ENCODE peak calls at places on chromosomes 1 and 21, in five cellular contexts. Z is fibroblast of lung, U is A549, M is sigmoid colon, G is AG04450. R is an unnamed sample.

GRCh38 chr1:14597343-14598006 is 1.0 kb upstream of the KAZN start:
- DNase-seq in U (no peak), G (no peak), M (no peak), Z (no peak), R (no peak)

GRCh38 chr1:244969355-244970235 is 105.3 kb upstream of the HNRNPU start:
- DNase-seq in U (peak; percentile 91), G (peak; percentile 29), M (peak; percentile 91), Z (peak; percentile 93), R (peak; percentile 26)

GRCh38 chr1:16155537-16156410 is at the start of gene EPHA2:
- DNase-seq in U (peak; percentile 91), Z (peak; percentile 83), M (peak; percentile 93), G (peak; percentile 55), R (no peak)

GRCh38 chr1:206133751-206134371 is 16.7 kb upstream of the AVPR1B start:
- DNase-seq in M (no peak), G (no peak), U (no peak), Z (peak; percentile 24), R (no peak)

GRCh38 chr1:229258031-229258850 is 12.7 kb upstream of the RAB4A start:
- DNase-seq in M (peak; percentile 77), Z (peak; percentile 79), U (peak; percentile 72), G (peak; percentile 30), R (peak; percentile 58)

GRCh38 chr21:33171584-33172169 is 58.1 kb upstream of the IFNAR2 start:
- DNase-seq in Z (no peak), M (no peak), G (no peak), U (no peak), R (no peak)

GRCh38 chr1:25573961-25574360 is 30.6 kb downstream of the LDLRAP1 start:
- DNase-seq in Z (no peak), G (no peak), U (no peak), M (no peak), R (no peak)

GRCh38 chr1:246338546-246338945 is 168.5 kb downstream of the SMYD3 start:
- DNase-seq in Z (no peak), U (no peak), G (no peak), M (no peak), R (no peak)

GRCh38 chr1:221011145-221011544 is 131.9 kb downstream of the HLX start:
- DNase-seq in Z (no peak), U (no peak), G (no peak), M (no peak), R (no peak)

GRCh38 chr1:11052839-11053757 is 6.1 kb upstream of the MASP2 start:
- DNase-seq in M (no peak), G (no peak), U (no peak), Z (no peak), R (no peak)

GRCh38 chr1:74504125-74505065 is 8.0 kb downstream of the LRRC53 start:
- DNase-seq in U (peak; percentile 53), Z (peak; percentile 21), G (peak; percentile 13), M (no peak), R (peak; percentile 49)

GRCh38 chr1:50027794-50028193 is 4.0 kb upstream of the AGBL4 start:
- DNase-seq in Z (no peak), U (no peak), M (no peak), G (no peak), R (no peak)

GRCh38 chr1:58664881-58665280 is 35.0 kb downstream of the MYSM1 start:
- DNase-seq in U (no peak), G (no peak), M (no peak), Z (no peak), R (no peak)

GRCh38 chr1:58573705-58574591 is 3.1 kb downstream of the TACSTD2 start:
- DNase-seq in U (no peak), G (no peak), Z (no peak), M (no peak), R (peak; percentile 76)

GRCh38 chr1:199545780-199546179 is 481.7 kb upstream of the NR5A2 start:
- DNase-seq in U (peak; percentile 64), M (no peak), G (no peak), Z (no peak), R (no peak)

GRCh38 chr1:94746635-94747525 is 73.3 kb upstream of the SLC44A3 start:
- DNase-seq in U (no peak), M (no peak), Z (peak; percentile 60), G (no peak), R (no peak)

GRCh38 chr1:116002781-116003455 is 26.6 kb downstream of the SLC22A15 start:
- DNase-seq in G (no peak), M (no peak), U (no peak), Z (no peak), R (no peak)

DNA sequence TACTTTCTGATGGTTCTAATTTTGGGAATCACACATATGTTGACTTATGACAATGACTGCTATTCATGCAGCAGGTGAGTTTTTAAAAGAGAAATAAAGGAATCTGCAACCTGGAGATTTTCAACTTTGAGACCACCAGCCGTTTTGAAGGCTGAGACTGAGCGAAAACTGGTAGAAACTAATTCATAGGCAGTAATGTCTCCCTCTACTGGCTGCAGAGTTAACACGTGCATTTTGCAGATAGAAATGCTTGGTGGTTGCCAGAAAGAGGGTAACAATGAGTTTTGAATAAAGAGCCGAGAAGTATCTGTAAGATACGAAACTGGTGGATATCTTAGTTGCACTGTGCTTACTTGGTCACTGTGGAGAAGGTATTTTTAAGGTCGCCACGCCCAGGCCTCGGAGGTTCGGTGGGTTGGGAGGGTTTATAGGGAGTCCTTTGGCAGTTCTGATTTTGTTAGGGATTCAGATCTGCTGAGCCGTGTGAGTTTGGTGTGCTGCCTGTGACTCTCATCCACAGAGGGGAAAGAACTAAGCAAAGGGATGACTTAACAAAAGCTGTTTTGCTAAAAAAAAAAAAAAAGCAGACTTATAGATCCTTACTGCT is 83.0 kb downstream of the RYR2 start:
- DNase-seq in Z (peak; percentile 9), U (peak; percentile 33), M (no peak), G (no peak), R (peak; percentile 24)
- TF ChIP-seq CTCF in Z (peak; percentile 33), U (peak; percentile 46), M (no peak), G (no peak), R (peak; percentile 39)

DNA sequence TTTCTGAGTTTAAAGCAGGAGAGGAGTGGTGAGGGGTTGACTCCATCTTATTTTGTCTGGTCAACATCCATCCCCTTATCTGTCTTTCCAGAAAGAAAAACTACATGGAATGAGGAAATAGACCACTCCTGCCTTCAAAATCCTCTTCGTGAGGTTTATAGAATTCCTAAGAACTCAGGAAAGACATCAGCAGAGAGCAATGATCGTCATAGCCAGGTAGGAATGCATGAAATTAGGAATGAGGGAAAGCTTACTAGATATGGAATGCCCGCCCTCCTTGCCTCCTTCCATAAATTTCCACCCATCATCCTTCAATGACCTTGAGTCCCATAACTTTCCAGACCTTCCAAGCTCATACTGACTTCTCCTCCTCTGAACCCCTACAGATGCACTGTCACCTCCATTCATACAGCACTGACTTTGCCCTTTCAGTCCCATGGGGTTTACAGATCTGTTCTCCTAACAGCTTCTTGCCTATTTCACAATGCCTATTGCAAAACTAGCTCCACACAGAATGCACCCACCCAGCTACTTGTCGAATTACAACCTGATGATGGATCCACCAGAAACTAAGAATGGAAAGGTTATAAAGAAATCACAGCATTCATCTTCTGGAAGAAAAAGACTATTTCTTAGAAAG is 23.7 kb upstream of the PPP1R15B start:
- DNase-seq in M (no peak), G (no peak), U (no peak), Z (peak; percentile 82), R (no peak)
- TF ChIP-seq CTCF in M (no peak), G (no peak), U (no peak), Z (no peak), R (no peak)

DNA sequence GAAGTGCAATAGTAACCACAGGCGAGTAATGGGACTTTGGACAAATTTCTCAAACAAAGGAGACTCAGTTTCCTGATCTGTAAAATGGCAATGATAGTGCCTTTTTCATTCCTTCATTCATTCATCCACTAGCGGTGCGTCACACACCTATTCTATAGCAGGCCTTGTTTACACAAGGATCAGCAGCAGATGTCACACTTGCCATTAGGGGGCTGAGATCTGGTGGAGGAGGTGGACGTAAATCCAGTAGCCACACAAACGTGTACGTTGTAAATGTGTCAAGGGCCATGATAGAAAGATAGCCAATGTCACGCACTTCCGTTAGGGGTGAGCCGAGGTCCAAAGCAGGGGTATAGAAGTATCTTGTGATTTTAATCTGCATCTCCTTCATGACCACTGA is 34.2 kb downstream of the SERINC2 start:
- DNase-seq in M (no peak), Z (no peak), G (no peak), U (no peak), R (no peak)
- TF ChIP-seq CTCF in M (no peak), Z (no peak), G (no peak), U (no peak), R (no peak)

GRCh38 chr1:156347337-156347736 is 9.0 kb downstream of the TSACC start:
- DNase-seq in U (no peak), M (no peak), G (no peak), Z (peak; percentile 18), R (no peak)

GRCh38 chr1:156342556-156342955 is 4.2 kb downstream of the TSACC start:
- DNase-seq in G (no peak), Z (no peak), M (no peak), U (no peak), R (no peak)

GRCh38 chr1:156344409-156344808 is 6.1 kb downstream of the TSACC start:
- DNase-seq in M (no peak), Z (no peak), G (no peak), U (no peak), R (no peak)

GRCh38 chr1:156346636-156347035 is 8.3 kb downstream of the TSACC start:
- DNase-seq in G (peak; percentile 43), Z (no peak), U (no peak), M (no peak), R (no peak)
- TF ChIP-seq CTCF in G (no peak), Z (no peak), U (no peak), M (no peak), R (no peak)

DNA sequence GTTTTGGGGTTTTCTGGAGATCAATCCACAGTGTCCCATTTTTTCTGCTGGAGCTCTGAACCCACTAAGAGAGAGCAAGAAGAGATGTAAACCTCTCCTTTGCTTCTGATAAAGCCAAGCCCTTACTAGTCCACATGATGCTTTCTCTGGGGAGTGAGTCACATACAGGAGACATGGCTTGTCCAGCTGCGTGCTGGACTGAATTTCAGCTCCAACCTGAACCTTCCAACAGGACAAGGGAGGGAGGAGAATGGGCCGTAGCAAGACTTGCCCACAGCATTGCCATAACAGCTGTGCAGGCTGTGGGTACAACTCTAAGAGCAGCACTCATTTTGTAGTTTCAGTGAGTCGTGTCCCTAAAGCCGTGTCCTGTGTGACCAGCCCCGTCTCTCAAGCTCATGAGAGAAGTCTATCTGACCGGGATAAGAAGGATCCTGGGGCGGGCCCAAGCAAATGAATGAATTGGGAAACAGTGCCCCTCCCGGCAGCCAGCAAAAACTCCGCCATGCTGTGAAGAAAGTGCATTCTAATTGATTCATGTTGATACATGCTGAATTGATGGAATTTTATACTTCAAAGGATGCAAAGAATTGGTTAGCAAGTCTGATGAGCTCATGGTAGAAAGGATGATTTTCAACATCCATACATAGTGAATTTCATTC is 195.2 kb downstream of the GABPA start:
- DNase-seq in Z (peak; percentile 39), U (no peak), G (peak; percentile 18), M (no peak), R (no peak)
- TF ChIP-seq CTCF in Z (no peak), U (no peak), G (no peak), M (no peak), R (no peak)

GRCh38 chr21:38869946-38870345 is 64.2 kb downstream of the ETS2 start:
- DNase-seq in G (peak; percentile 16), U (peak; percentile 6), M (no peak), Z (peak; percentile 53), R (no peak)
- TF ChIP-seq CTCF in G (peak; percentile 43), U (no peak), M (no peak), Z (peak; percentile 29), R (no peak)

GRCh38 chr1:4227986-4228385 is 327.9 kb upstream of the C1orf174 start:
- DNase-seq in M (no peak), G (no peak), Z (no peak), U (peak; percentile 4), R (no peak)
- TF ChIP-seq CTCF in M (no peak), G (no peak), Z (no peak), U (no peak), R (no peak)

R was measured in GM10248.